ENCODE peak calls at places on chromosome 19, in five cellular contexts. P, B, L, A and U are unnamed samples.

GRCh38 chr19:9565900-9566705 is 18.2 kb downstream of the ZNF121 start:
- DNase-seq in P (peak), B (no peak), L (peak), A (no peak), U (no peak)

GRCh38 chr19:10672529-10673150 is 18.5 kb downstream of the ILF3 start:
- DNase-seq in P (no peak), B (no peak), L (no peak), A (no peak), U (no peak)

GRCh38 chr19:7142771-7143170 is 73.3 kb downstream of the ZNF557 start:
- DNase-seq in P (no peak), B (no peak), L (no peak), A (no peak), U (no peak)

GRCh38 chr19:50542825-50543428 is 25.3 kb downstream of the LRRC4B start:
- DNase-seq in P (no peak), B (no peak), L (no peak), A (no peak), U (no peak)

GRCh38 chr19:7751157-7751783 is 3.9 kb upstream of the CD209 start:
- DNase-seq in P (peak), B (no peak), L (peak), A (peak), U (no peak)

GRCh38 chr19:23774156-23774971 is 15.7 kb upstream of the ZNF681 start:
- DNase-seq in P (no peak), B (no peak), L (no peak), A (no peak), U (no peak)

GRCh38 chr19:38031423-38031770 is 124.4 kb downstream of the SIPA1L3 start:
- DNase-seq in P (no peak), B (peak), L (peak), A (no peak), U (no peak)

GRCh38 chr19:31962565-31962996 is 382.8 kb upstream of the ZNF507 start:
- DNase-seq in P (no peak), B (no peak), L (no peak), A (no peak), U (no peak)

GRCh38 chr19:34236035-34236793 is 18.1 kb upstream of the GARRE1 start:
- DNase-seq in P (no peak), B (no peak), L (peak), A (no peak), U (no peak)

GRCh38 chr19:1860821-1861598 is 2.4 kb downstream of the KLF16 start:
- DNase-seq in P (no peak), B (no peak), L (no peak), A (no peak), U (no peak)

GRCh38 chr19:1513492-1514294 is 874 bp upstream of the ADAMTSL5 start:
- DNase-seq in P (peak), B (no peak), L (peak), A (no peak), U (peak)

GRCh38 chr19:2811221-2811722 is 8.4 kb upstream of the ZNF554 start:
- DNase-seq in P (no peak), B (no peak), L (no peak), A (no peak), U (no peak)

GRCh38 chr19:2494447-2495129 is 18.7 kb downstream of the GADD45B start:
- DNase-seq in P (peak), B (no peak), L (peak), A (peak), U (no peak)

GRCh38 chr19:33377586-33378475 is 4.3 kb downstream of the CEBPG start:
- DNase-seq in P (no peak), B (no peak), L (no peak), A (no peak), U (no peak)

GRCh38 chr19:35449347-35450043 is 1.4 kb downstream of the FFAR2 start:
- DNase-seq in P (peak), B (no peak), L (no peak), A (no peak), U (no peak)

GRCh38 chr19:29287061-29287460 is 74.1 kb upstream of the UQCRFS1 start:
- DNase-seq in P (no peak), B (no peak), L (no peak), A (peak), U (no peak)

GRCh38 chr19:43809762-43810696 is 7.8 kb upstream of the LYPD5 start:
- DNase-seq in P (peak), B (peak), L (peak), A (no peak), U (peak)

GRCh38 chr19:48556163-48556562 is 4.2 kb downstream of the SULT2B1 start:
- DNase-seq in P (peak), B (no peak), L (peak), A (no peak), U (peak)

GRCh38 chr19:3062165-3063105 is at the start of gene TLE5:
- DNase-seq in P (peak), B (no peak), L (no peak), A (peak), U (peak)

GRCh38 chr19:54426291-54426918 is 11.1 kb downstream of the TTYH1 start:
- DNase-seq in P (no peak), B (no peak), L (no peak), A (no peak), U (no peak)

GRCh38 chr19:2042485-2043268 is 8.4 kb downstream of the MKNK2 start:
- DNase-seq in P (no peak), B (no peak), L (no peak), A (no peak), U (no peak)